ENCODE peak calls at places on chromosome 3, in ten cellular contexts. One of them, this sample, is unnamed.

GRCh38 chr3:45575491-45575923 is 19.0 kb upstream of the LIMD1 start:
- DNase-seq in astrocyte of the cerebellum: peak
- DNase-seq in midbrain: no peak
- DNase-seq in cardiac muscle cell: peak
- DNase-seq in SJSA1: no peak
- DNase-seq in psoas muscle: no peak
- DNase-seq in MCF 10A: peak
- DNase-seq in activated T-helper 1 cell treated with Interleukin-2 at 50 U/mL for 16 hours: no peak
- DNase-seq in germinal center: no peak
- DNase-seq in NCI-H510A treated with DMSO at 0.1 percent for 48 hours: no peak
- DNase-seq in this sample: no peak

GRCh38 chr3:15659254-15659975 is 57.9 kb downstream of the BTD start:
- DNase-seq in astrocyte of the cerebellum: no peak
- DNase-seq in midbrain: no peak
- DNase-seq in cardiac muscle cell: peak
- DNase-seq in SJSA1: no peak
- DNase-seq in psoas muscle: no peak
- DNase-seq in MCF 10A: no peak
- DNase-seq in activated T-helper 1 cell treated with Interleukin-2 at 50 U/mL for 16 hours: no peak
- DNase-seq in germinal center: no peak
- DNase-seq in NCI-H510A treated with DMSO at 0.1 percent for 48 hours: no peak
- DNase-seq in this sample: no peak

GRCh38 chr3:138694287-138695007 is 85.9 kb downstream of the FAIM start:
- DNase-seq in astrocyte of the cerebellum: peak
- DNase-seq in midbrain: no peak
- DNase-seq in cardiac muscle cell: peak
- DNase-seq in SJSA1: peak
- DNase-seq in psoas muscle: no peak
- DNase-seq in MCF 10A: peak
- DNase-seq in activated T-helper 1 cell treated with Interleukin-2 at 50 U/mL for 16 hours: no peak
- DNase-seq in germinal center: no peak
- DNase-seq in NCI-H510A treated with DMSO at 0.1 percent for 48 hours: no peak
- DNase-seq in this sample: peak

GRCh38 chr3:11005686-11006256 is 13.2 kb downstream of the SLC6A1 start:
- DNase-seq in astrocyte of the cerebellum: no peak
- DNase-seq in midbrain: peak
- DNase-seq in cardiac muscle cell: no peak
- DNase-seq in SJSA1: no peak
- DNase-seq in psoas muscle: no peak
- DNase-seq in MCF 10A: peak
- DNase-seq in activated T-helper 1 cell treated with Interleukin-2 at 50 U/mL for 16 hours: no peak
- DNase-seq in germinal center: no peak
- DNase-seq in NCI-H510A treated with DMSO at 0.1 percent for 48 hours: no peak
- DNase-seq in this sample: no peak

GRCh38 chr3:131223373-131224289 is 157.9 kb upstream of the NUDT16 start:
- DNase-seq in astrocyte of the cerebellum: no peak
- DNase-seq in midbrain: no peak
- DNase-seq in cardiac muscle cell: peak
- DNase-seq in SJSA1: no peak
- DNase-seq in psoas muscle: no peak
- DNase-seq in MCF 10A: no peak
- DNase-seq in activated T-helper 1 cell treated with Interleukin-2 at 50 U/mL for 16 hours: no peak
- DNase-seq in germinal center: no peak
- DNase-seq in NCI-H510A treated with DMSO at 0.1 percent for 48 hours: no peak
- DNase-seq in this sample: no peak

GRCh38 chr3:114498779-114499370 is 205.0 kb downstream of the TIGIT start:
- DNase-seq in astrocyte of the cerebellum: peak
- DNase-seq in midbrain: no peak
- DNase-seq in cardiac muscle cell: peak
- DNase-seq in SJSA1: peak
- DNase-seq in psoas muscle: no peak
- DNase-seq in MCF 10A: peak
- DNase-seq in activated T-helper 1 cell treated with Interleukin-2 at 50 U/mL for 16 hours: no peak
- DNase-seq in germinal center: no peak
- DNase-seq in NCI-H510A treated with DMSO at 0.1 percent for 48 hours: no peak
- DNase-seq in this sample: no peak

GRCh38 chr3:18885612-18886011 is 262.7 kb upstream of the KCNH8 start:
- DNase-seq in astrocyte of the cerebellum: no peak
- DNase-seq in midbrain: no peak
- DNase-seq in cardiac muscle cell: no peak
- DNase-seq in SJSA1: no peak
- DNase-seq in psoas muscle: peak
- DNase-seq in MCF 10A: no peak
- DNase-seq in activated T-helper 1 cell treated with Interleukin-2 at 50 U/mL for 16 hours: no peak
- DNase-seq in germinal center: no peak
- DNase-seq in NCI-H510A treated with DMSO at 0.1 percent for 48 hours: no peak
- DNase-seq in this sample: no peak

GRCh38 chr3:45318712-45319111 is 69.7 kb upstream of the LARS2 start:
- DNase-seq in astrocyte of the cerebellum: no peak
- DNase-seq in midbrain: no peak
- DNase-seq in cardiac muscle cell: no peak
- DNase-seq in SJSA1: no peak
- DNase-seq in psoas muscle: no peak
- DNase-seq in MCF 10A: no peak
- DNase-seq in activated T-helper 1 cell treated with Interleukin-2 at 50 U/mL for 16 hours: no peak
- DNase-seq in germinal center: no peak
- DNase-seq in NCI-H510A treated with DMSO at 0.1 percent for 48 hours: no peak
- DNase-seq in this sample: no peak

GRCh38 chr3:32003380-32003779 is 21.8 kb downstream of the ZNF860 start:
- DNase-seq in astrocyte of the cerebellum: no peak
- DNase-seq in midbrain: no peak
- DNase-seq in cardiac muscle cell: no peak
- DNase-seq in SJSA1: no peak
- DNase-seq in psoas muscle: no peak
- DNase-seq in MCF 10A: no peak
- DNase-seq in activated T-helper 1 cell treated with Interleukin-2 at 50 U/mL for 16 hours: no peak
- DNase-seq in germinal center: no peak
- DNase-seq in NCI-H510A treated with DMSO at 0.1 percent for 48 hours: no peak
- DNase-seq in this sample: no peak

GRCh38 chr3:135218304-135218703 is 423.2 kb downstream of the EPHB1 start:
- DNase-seq in astrocyte of the cerebellum: no peak
- DNase-seq in midbrain: no peak
- DNase-seq in cardiac muscle cell: no peak
- DNase-seq in SJSA1: no peak
- DNase-seq in psoas muscle: peak
- DNase-seq in MCF 10A: no peak
- DNase-seq in activated T-helper 1 cell treated with Interleukin-2 at 50 U/mL for 16 hours: no peak
- DNase-seq in germinal center: peak
- DNase-seq in NCI-H510A treated with DMSO at 0.1 percent for 48 hours: no peak
- DNase-seq in this sample: no peak

GRCh38 chr3:9938966-9939365 is 5.3 kb downstream of the CRELD1 start:
- DNase-seq in astrocyte of the cerebellum: no peak
- DNase-seq in midbrain: no peak
- DNase-seq in cardiac muscle cell: no peak
- DNase-seq in SJSA1: no peak
- DNase-seq in psoas muscle: no peak
- DNase-seq in MCF 10A: no peak
- DNase-seq in activated T-helper 1 cell treated with Interleukin-2 at 50 U/mL for 16 hours: no peak
- DNase-seq in germinal center: no peak
- DNase-seq in NCI-H510A treated with DMSO at 0.1 percent for 48 hours: no peak
- DNase-seq in this sample: no peak

GRCh38 chr3:133717424-133717823 is 28.8 kb upstream of the TF start:
- DNase-seq in astrocyte of the cerebellum: no peak
- DNase-seq in midbrain: peak
- DNase-seq in cardiac muscle cell: no peak
- DNase-seq in SJSA1: no peak
- DNase-seq in psoas muscle: no peak
- DNase-seq in MCF 10A: no peak
- DNase-seq in activated T-helper 1 cell treated with Interleukin-2 at 50 U/mL for 16 hours: no peak
- DNase-seq in germinal center: no peak
- DNase-seq in NCI-H510A treated with DMSO at 0.1 percent for 48 hours: no peak
- DNase-seq in this sample: no peak

This sample was measured in AG04449.